ENCODE peak calls at places on chromosomes 4 and X, in nine cellular contexts. V is stomach, F is adrenal gland, Z is IMR-90, P is endothelial cell of umbilical vein, Y is GM12892, E is HepG2, A is thyroid gland, Q is HCT116. L is an unnamed sample.

GRCh38 chrX:24317567-24317966 is 3.7 kb upstream of the SUPT20HL2 start:
- DNase-seq in V (no peak), P (no peak), Q (no peak), Y (no peak), Z (no peak), F (no peak), A (no peak), E (no peak), L (no peak)

GRCh38 chr4:184287697-184288255 is 70.1 kb upstream of the ENPP6 start:
- DNase-seq in Q (no peak), F (peak; percentile 33), Y (no peak), V (peak; percentile 74), P (peak; percentile 55), E (peak; percentile 64), Z (peak; percentile 68), A (peak; percentile 93), L (no peak)

GRCh38 chrX:135396109-135396508 is 25.6 kb upstream of the SMIM10L2A start:
- DNase-seq in A (no peak), Q (no peak), V (no peak), Z (peak; percentile 3), Y (no peak), P (peak; percentile 75), F (peak; percentile 34), E (no peak), L (no peak)

GRCh38 chr4:154692311-154692818 is 51.4 kb upstream of the LRAT start:
- DNase-seq in A (no peak), Z (no peak), Y (no peak), E (no peak), Q (no peak), V (no peak), F (no peak), P (no peak), L (peak; percentile 53)

GRCh38 chrX:8179653-8180052 is 8.6 kb upstream of the VCX2 start:
- DNase-seq in A (no peak), F (no peak), Z (no peak), V (no peak), E (no peak), Q (no peak), P (no peak), Y (no peak), L (no peak)

GRCh38 chr4:183600189-183600685 is 58.7 kb downstream of the RWDD4 start:
- DNase-seq in Q (no peak), Z (no peak), Y (no peak), A (peak; percentile 23), V (no peak), P (peak; percentile 15), E (peak; percentile 20), F (no peak), L (no peak)

GRCh38 chr4:106541253-106541652 is 172.7 kb upstream of the GIMD1 start:
- DNase-seq in E (no peak), Y (no peak), Z (peak; percentile 64), F (no peak), A (no peak), P (peak; percentile 62), V (no peak), Q (no peak), L (no peak)

GRCh38 chr4:141587897-141588296 is 48.5 kb upstream of the IL15 start:
- DNase-seq in Z (peak; percentile 64), F (no peak), V (no peak), P (no peak), Y (no peak), Q (no peak), E (no peak), A (no peak), L (no peak)

GRCh38 chr4:83281326-83281725 is 3.3 kb downstream of the COQ2 start:
- DNase-seq in A (no peak), P (no peak), Z (no peak), Q (no peak), V (no peak), Y (no peak), E (no peak), F (no peak), L (no peak)

GRCh38 chrX:11553594-11553993 is 112.1 kb downstream of the ARHGAP6 start:
- DNase-seq in E (no peak), A (no peak), Y (no peak), Z (no peak), V (no peak), Q (no peak), P (no peak), F (no peak), L (no peak)

GRCh38 chr4:76712564-76712963 is 185.4 kb downstream of the SOWAHB start:
- DNase-seq in P (no peak), F (no peak), Z (no peak), V (no peak), E (no peak), Y (no peak), Q (no peak), A (no peak), L (no peak)

GRCh38 chr4:105767579-105767978 is 59.0 kb downstream of the GSTCD start:
- DNase-seq in Q (no peak), P (no peak), Y (no peak), A (no peak), E (peak; percentile 20), F (no peak), V (no peak), Z (no peak), L (no peak)

GRCh38 chr4:81360722-81361121 is 111.0 kb downstream of the RASGEF1B start:
- DNase-seq in A (no peak), V (no peak), E (no peak), Q (no peak), Y (no peak), Z (peak; percentile 49), F (no peak), P (no peak), L (no peak)

GRCh38 chr4:40321671-40322131 is 13.4 kb upstream of the CHRNA9 start:
- DNase-seq in P (peak; percentile 39), Q (no peak), Z (peak; percentile 79), E (no peak), Y (no peak), V (no peak), A (no peak), F (no peak), L (no peak)

GRCh38 chr4:172104534-172104933 is 291.3 kb downstream of the GALNTL6 start:
- DNase-seq in Y (no peak), Q (no peak), E (no peak), F (no peak), P (no peak), A (no peak), V (no peak), Z (peak; percentile 16), L (no peak)

GRCh38 chrX:55142206-55142918 is 53.5 kb downstream of the PAGE2 start:
- DNase-seq in F (no peak), Q (no peak), E (peak; percentile 79), A (no peak), V (no peak), Z (no peak), P (no peak), Y (no peak), L (no peak)

GRCh38 chr4:17578482-17578891 is 1.5 kb downstream of the LAP3 start:
- DNase-seq in V (no peak), Y (peak; percentile 13), E (no peak), P (peak; percentile 41), Q (no peak), A (no peak), Z (peak; percentile 7), F (no peak), L (no peak)

GRCh38 chr4:17574206-17574605 is 2.8 kb upstream of the LAP3 start:
- DNase-seq in Y (no peak), A (no peak), V (no peak), P (no peak), F (no peak), Q (no peak), E (no peak), Z (no peak), L (no peak)

GRCh38 chr4:17576932-17577659 is at the start of gene LAP3:
- DNase-seq in Z (peak; percentile 96), A (peak; percentile 96), Y (peak; percentile 83), P (peak; percentile 97), Q (peak; percentile 88), E (peak; percentile 90), F (peak; percentile 100), V (peak; percentile 99), L (peak; percentile 99)

GRCh38 chr4:17580969-17581368 is 4.0 kb downstream of the LAP3 start:
- DNase-seq in Q (no peak), V (no peak), Z (peak; percentile 76), F (no peak), P (peak; percentile 77), A (no peak), Y (no peak), E (no peak), L (no peak)

DNA sequence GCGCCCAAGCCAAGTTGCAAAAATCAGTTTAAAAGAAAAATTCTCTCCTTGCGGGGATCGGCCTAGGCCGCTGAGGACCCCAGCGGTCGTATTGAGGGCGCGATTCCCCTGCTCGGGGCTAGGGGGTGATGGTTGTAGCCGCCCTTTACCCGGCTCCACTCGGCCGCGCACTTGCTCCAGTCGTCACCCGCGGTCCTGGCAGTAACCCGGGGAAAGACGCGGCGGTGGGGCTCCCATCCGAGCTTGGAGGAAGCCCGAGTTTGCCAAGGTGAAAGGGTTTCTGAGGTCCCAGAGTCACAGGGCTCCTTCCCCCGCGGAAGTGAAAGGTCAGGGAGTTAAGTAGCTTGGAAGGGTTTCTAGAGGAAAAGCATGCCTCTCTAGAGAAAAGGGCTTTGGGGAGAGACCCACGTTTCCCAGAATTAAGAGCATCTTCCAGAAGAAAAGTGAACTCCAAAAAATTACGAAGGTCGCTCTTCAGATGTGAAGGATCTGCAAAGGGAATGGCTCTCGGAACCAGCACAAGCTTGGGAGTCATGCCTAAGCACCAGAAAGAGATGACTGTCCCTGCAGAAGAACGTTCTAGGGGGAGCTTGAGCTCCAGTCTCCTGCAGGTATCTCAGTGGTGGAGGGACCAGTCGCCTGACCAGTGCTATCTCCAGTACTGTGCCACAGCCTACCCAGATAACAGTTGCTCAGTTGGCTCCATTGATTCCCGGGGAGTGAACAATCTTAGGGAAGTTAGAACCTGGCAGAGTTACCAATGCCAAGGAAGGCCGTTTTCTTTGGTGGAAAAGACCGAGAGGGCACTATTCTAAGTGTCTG is 873 bp downstream of the LAP3 start:
- DNase-seq in F (peak; percentile 66), Q (no peak), Z (peak; percentile 4), P (no peak), E (no peak), A (peak; percentile 50), V (peak; percentile 37), Y (peak; percentile 19), L (no peak)
- TF ChIP-seq POLR2A in F (no peak), Q (no peak), Z (no peak), P (no peak), E (no peak), A (no peak), V (no peak), Y (no peak), L (no peak)

GRCh38 chr4:126701756-126702155 is 931.0 kb upstream of the INTU start:
- DNase-seq in Q (no peak), P (no peak), A (peak; percentile 60), E (no peak), Y (no peak), V (no peak), F (no peak), Z (peak; percentile 81), L (no peak)
- TF ChIP-seq POLR2A in Q (no peak), P (no peak), A (no peak), E (no peak), Y (no peak), V (no peak), F (no peak), Z (no peak), L (no peak)

GRCh38 chr4:6855692-6856297 is 53.8 kb upstream of the TBC1D14 start:
- DNase-seq in A (no peak), P (peak; percentile 27), F (no peak), E (peak; percentile 20), Z (peak; percentile 93), Y (peak; percentile 20), V (no peak), Q (no peak), L (no peak)
- TF ChIP-seq POLR2A in A (no peak), P (no peak), F (no peak), E (no peak), Z (no peak), Y (peak; percentile 20), V (no peak), Q (no peak), L (no peak)

GRCh38 chrX:32016195-32016594 is 944.4 kb upstream of the FTHL17 start:
- DNase-seq in Q (no peak), Y (no peak), F (no peak), A (no peak), V (no peak), E (no peak), P (no peak), Z (no peak), L (no peak)
- TF ChIP-seq POLR2A in Q (no peak), Y (no peak), F (no peak), A (no peak), V (no peak), E (no peak), P (no peak), Z (no peak), L (no peak)